ENCODE peak calls at places on chromosome 2, in nine cellular contexts. A is mucosa of gallbladder, P is caudate nucleus, K is GM19239, T is Calu3, F is tibial nerve, H is NCI-H2029, D is NCI-H1417 treated with DMSO at 0.1 percent for 48 hours, W is body of pancreas. C is an unnamed sample.
A peak's percentile ranks its signal among the peaks of the same experiment; 100 is the strongest.

GRCh38 chr2:205358351-205358815 is 323.9 kb upstream of the NRP2 start:
- DNase-seq in A (no peak), P (no peak), K (no peak), T (no peak), F (no peak), H (no peak), D (no peak), W (no peak), C (no peak)

GRCh38 chr2:108417254-108417653 is 31.8 kb upstream of the GCC2 start:
- DNase-seq in A (no peak), P (no peak), K (no peak), T (peak; percentile 35), F (no peak), H (no peak), D (no peak), W (peak; percentile 23), C (no peak)

GRCh38 chr2:9800639-9800974 is 42.7 kb upstream of the TAF1B start:
- DNase-seq in A (no peak), P (no peak), K (no peak), T (no peak), F (peak; percentile 11), H (no peak), D (no peak), W (no peak), C (no peak)

GRCh38 chr2:168635065-168635577 is 167.3 kb upstream of the NOSTRIN start:
- DNase-seq in A (peak; percentile 59), P (no peak), K (no peak), T (no peak), F (peak; percentile 13), H (no peak), D (no peak), W (peak; percentile 28), C (no peak)

GRCh38 chr2:29715655-29716054 is 205.7 kb downstream of the ALK start:
- DNase-seq in A (no peak), P (no peak), K (no peak), T (no peak), F (no peak), H (no peak), D (no peak), W (no peak), C (no peak)

GRCh38 chr2:43518182-43518581 is 77.7 kb downstream of the THADA start:
- DNase-seq in A (no peak), P (no peak), K (no peak), T (no peak), F (no peak), H (no peak), D (no peak), W (peak; percentile 15), C (no peak)

GRCh38 chr2:191866195-191866594 is 19.3 kb upstream of the CAVIN2 start:
- DNase-seq in A (no peak), P (no peak), K (no peak), T (no peak), F (no peak), H (no peak), D (no peak), W (no peak), C (no peak)

GRCh38 chr2:200728630-200729029 is 83.1 kb upstream of the BZW1 start:
- DNase-seq in A (no peak), P (no peak), K (no peak), T (no peak), F (no peak), H (no peak), D (no peak), W (no peak), C (no peak)

GRCh38 chr2:29742641-29743040 is 178.7 kb downstream of the ALK start:
- DNase-seq in A (no peak), P (no peak), K (no peak), T (no peak), F (no peak), H (no peak), D (no peak), W (no peak), C (no peak)

GRCh38 chr2:235263205-235264120 is 230.4 kb upstream of the AGAP1 start:
- DNase-seq in A (peak; percentile 80), P (peak; percentile 60), K (no peak), T (peak; percentile 69), F (peak; percentile 83), H (no peak), D (no peak), W (peak; percentile 52), C (peak; percentile 31)

GRCh38 chr2:119736021-119736420 is 23.7 kb upstream of the PTPN4 start:
- DNase-seq in A (no peak), P (no peak), K (no peak), T (no peak), F (no peak), H (no peak), D (no peak), W (no peak), C (no peak)

GRCh38 chr2:61016392-61017002 is 1.0 kb upstream of the PEX13 start:
- DNase-seq in A (no peak), P (no peak), K (peak; percentile 2), T (no peak), F (no peak), H (no peak), D (no peak), W (no peak), C (no peak)

GRCh38 chr2:239118675-239119211 is 270.9 kb downstream of the TWIST2 start:
- DNase-seq in A (no peak), P (no peak), K (no peak), T (no peak), F (no peak), H (no peak), D (no peak), W (no peak), C (no peak)